ENCODE peak calls at places on chromosomes 6 and 20, in four cellular contexts. O is Daoy; P is substantia nigra; F is CD4-positive, alpha-beta T cell. K is an unnamed sample.

GRCh38 chr20:219290-220115 is 7.6 kb upstream of the DEFB129 start:
- DNase-seq in O (peak), P (no peak), F (no peak), K (no peak)

GRCh38 chr6:14499804-14500203 is 382.2 kb downstream of the CD83 start:
- DNase-seq in O (peak), P (no peak), F (no peak), K (no peak)

GRCh38 chr6:37569999-37570776 is 70.5 kb upstream of the CCDC167 start:
- DNase-seq in O (no peak), P (no peak), F (no peak), K (no peak)

GRCh38 chr20:25353754-25354705 is 36.6 kb downstream of the ABHD12 start:
- DNase-seq in O (no peak), P (no peak), F (no peak), K (no peak)

GRCh38 chr6:80967618-80968017 is 784.9 kb downstream of the TENT5A start:
- DNase-seq in O (no peak), P (no peak), F (no peak), K (no peak)

GRCh38 chr6:96022225-96022624 is 6.5 kb downstream of the FUT9 start:
- DNase-seq in O (no peak), P (no peak), F (no peak), K (no peak)

GRCh38 chr6:21587925-21588811 is 5.4 kb upstream of the SOX4 start:
- DNase-seq in O (peak), P (peak), F (peak), K (no peak)

GRCh38 chr20:5181955-5182354 is 55.1 kb downstream of the CDS2 start:
- DNase-seq in O (no peak), P (no peak), F (no peak), K (no peak)

GRCh38 chr6:90222724-90223198 is 73.9 kb downstream of the BACH2 start:
- DNase-seq in O (peak), P (no peak), F (no peak), K (no peak)

GRCh38 chr6:75220365-75220764 is 14.5 kb upstream of the COL12A1 start:
- DNase-seq in O (no peak), P (no peak), F (no peak), K (no peak)

GRCh38 chr6:168867247-168868102 is 386.2 kb downstream of the THBS2 start:
- DNase-seq in O (no peak), P (no peak), F (no peak), K (no peak)

GRCh38 chr6:15267221-15267620 is 21.4 kb downstream of the JARID2 start:
- DNase-seq in O (no peak), P (no peak), F (no peak), K (no peak)

GRCh38 chr20:25006431-25007167 is 14.0 kb upstream of the APMAP start:
- DNase-seq in O (no peak), P (no peak), F (no peak), K (no peak)

GRCh38 chr6:42406296-42407280 is 45.1 kb downstream of the TRERF1 start:
- DNase-seq in O (peak), P (no peak), F (no peak), K (no peak)

GRCh38 chr6:90019216-90019615 is 124.9 kb downstream of the GJA10 start:
- DNase-seq in O (no peak), P (no peak), F (no peak), K (no peak)

GRCh38 chr20:62123450-62124118 is 1.3 kb downstream of the LSM14B start:
- DNase-seq in O (no peak), P (no peak), F (no peak), K (no peak)

GRCh38 chr20:60630609-60631008 is 621.5 kb upstream of the CDH4 start:
- DNase-seq in O (peak), P (no peak), F (no peak), K (no peak)

GRCh38 chr6:73610444-73611275 is 43.1 kb downstream of the SLC17A5 start:
- DNase-seq in O (peak), P (no peak), F (no peak), K (no peak)

K was measured in amygdala.